ENCODE peak calls at places on chromosomes 16 and 17, in eight cellular contexts. R is A172, G is fibroblast of pulmonary artery, K is fibroblast of gingiva, F is KG1, A is activated B cell treated with CpG ODN at 0.5 μM for 24 hours, O is fibroblast of lung, Z is AG04450. P is an unnamed sample.

GRCh38 chr16:1941924-1942809 is 832 bp downstream of the MSRB1 start:
- DNase-seq in R (no peak), G (peak), K (no peak), F (no peak), A (no peak), O (peak), Z (no peak), P (peak)

GRCh38 chr17:43713494-43714162 is 45.0 kb downstream of the SOST start:
- DNase-seq in R (no peak), G (peak), K (no peak), F (no peak), A (no peak), O (peak), Z (no peak), P (peak)

GRCh38 chr17:72419866-72420774 is 299.3 kb downstream of the SOX9 start:
- DNase-seq in R (peak), G (no peak), K (no peak), F (no peak), A (peak), O (peak), Z (no peak), P (no peak)

GRCh38 chr17:61487161-61487654 is 35.0 kb downstream of the TBX4 start:
- DNase-seq in R (no peak), G (no peak), K (no peak), F (no peak), A (no peak), O (no peak), Z (no peak), P (peak)

GRCh38 chr17:61461586-61461966 is 9.4 kb downstream of the TBX4 start:
- DNase-seq in R (no peak), G (no peak), K (no peak), F (no peak), A (no peak), O (no peak), Z (no peak), P (peak)

GRCh38 chr17:7477392-7478275 is 1.8 kb downstream of the ZBTB4 start:
- DNase-seq in R (no peak), G (peak), K (peak), F (no peak), A (no peak), O (peak), Z (peak), P (peak)

GRCh38 chr17:35745246-35745645 is 7.8 kb downstream of the GAS2L2 start:
- DNase-seq in R (no peak), G (no peak), K (no peak), F (no peak), A (no peak), O (no peak), Z (no peak), P (peak)

GRCh38 chr16:25184771-25185170 is 32.0 kb upstream of the AQP8 start:
- DNase-seq in R (no peak), G (no peak), K (no peak), F (no peak), A (no peak), O (no peak), Z (no peak), P (no peak)

GRCh38 chr17:58337600-58338453 is 9.2 kb upstream of the TSPOAP1 start:
- DNase-seq in R (peak), G (peak), K (no peak), F (peak), A (peak), O (peak), Z (peak), P (peak)

P was measured in H7.